ENCODE peak calls at places on chromosome 1, in four cellular contexts. Z is fibroblast of lung, N is Karpas-422, X is kidney. E is an unnamed sample.

GRCh38 chr1:154871374-154871773 is 1.3 kb upstream of the KCNN3 start:
- DNase-seq in Z (no peak), N (no peak), X (peak), E (no peak)

GRCh38 chr1:205505076-205505729 is 734 bp downstream of the CDK18 start:
- DNase-seq in Z (no peak), N (no peak), X (peak), E (peak)

GRCh38 chr1:202154766-202155477 is 5.5 kb downstream of the PTPN7 start:
- DNase-seq in Z (peak), N (peak), X (no peak), E (peak)

GRCh38 chr1:1116701-1117468 is 996 bp upstream of the C1orf159 start:
- DNase-seq in Z (peak), N (peak), X (peak), E (peak)

GRCh38 chr1:179366093-179366800 is 476 bp downstream of the AXDND1 start:
- DNase-seq in Z (peak), N (peak), X (no peak), E (no peak)

GRCh38 chr1:154860154-154860870 is 9.8 kb downstream of the KCNN3 start:
- DNase-seq in Z (no peak), N (peak), X (no peak), E (no peak)

GRCh38 chr1:44786138-44786840 is 1.7 kb downstream of the BEST4 start:
- DNase-seq in Z (peak), N (peak), X (peak), E (peak)

GRCh38 chr1:10910490-10911273 is 101.8 kb upstream of the TARDBP start:
- DNase-seq in Z (no peak), N (no peak), X (peak), E (no peak)

GRCh38 chr1:55375617-55376258 is 160.6 kb upstream of the USP24 start:
- DNase-seq in Z (peak), N (peak), X (no peak), E (peak)

GRCh38 chr1:91548382-91549040 is 47.9 kb downstream of the CDC7 start:
- DNase-seq in Z (no peak), N (no peak), X (no peak), E (no peak)
- H3K27ac ChIP-seq in Z (no peak), N (no peak), X (no peak), E (no peak)

GRCh38 chr1:162422662-162423375 is 10.9 kb upstream of the SH2D1B start:
- DNase-seq in Z (no peak), N (peak), X (no peak), E (no peak)

GRCh38 chr1:162416909-162417308 is 5.0 kb upstream of the SH2D1B start:
- DNase-seq in Z (no peak), N (no peak), X (no peak), E (no peak)

GRCh38 chr1:162417650-162418049 is 5.7 kb upstream of the SH2D1B start:
- DNase-seq in Z (no peak), N (no peak), X (no peak), E (no peak)

GRCh38 chr1:162421258-162422194 is 9.6 kb upstream of the SH2D1B start:
- DNase-seq in Z (no peak), N (no peak), X (no peak), E (peak)

DNA sequence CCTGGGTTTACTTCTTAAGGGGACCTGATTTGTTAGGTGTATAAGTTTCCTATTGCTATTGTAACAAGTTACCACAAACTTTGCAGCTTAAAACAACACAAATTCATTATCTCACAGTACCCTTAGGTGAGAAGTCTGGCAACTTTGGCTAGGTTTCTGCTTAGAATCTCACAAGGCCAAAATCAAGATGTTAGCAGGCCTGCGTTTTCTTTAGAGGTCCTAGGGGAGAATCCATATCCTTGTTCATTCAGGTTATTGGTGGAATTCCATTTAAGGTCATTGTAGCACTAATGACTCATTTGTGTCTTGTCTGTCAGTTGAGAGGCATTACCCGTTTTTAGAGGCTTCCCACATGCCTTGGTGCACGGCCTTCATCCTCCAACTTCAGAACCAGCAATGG is 8.2 kb upstream of the SH2D1B start:
- DNase-seq in Z (no peak), N (no peak), X (no peak), E (no peak)
- H3K9ac ChIP-seq in Z (no peak), N (no peak), X (no peak), E (peak)

DNA sequence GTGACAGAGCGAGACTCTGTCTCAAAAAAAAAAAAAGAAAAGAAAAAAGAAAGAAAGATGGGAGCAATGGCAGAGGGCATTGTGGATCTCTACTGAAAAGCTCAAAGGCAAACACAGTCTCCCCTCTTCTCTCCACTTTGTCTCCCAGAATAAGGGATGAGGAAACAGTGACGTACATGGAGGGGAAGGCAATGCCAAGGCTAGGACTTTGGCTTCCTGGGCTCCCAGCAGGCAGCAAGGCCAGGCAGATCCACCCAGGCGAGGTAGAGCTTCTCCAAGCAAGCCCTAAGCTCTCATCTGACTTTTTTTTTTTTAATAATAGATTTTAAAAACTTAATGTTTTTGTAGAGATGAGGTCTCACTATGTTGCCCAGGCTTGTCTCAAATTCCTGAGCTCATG is 4.6 kb downstream of the ARHGEF2 start:
- DNase-seq in Z (no peak), N (no peak), X (no peak), E (no peak)
- H3K4me3 ChIP-seq in Z (no peak), N (no peak), X (no peak), E (no peak)

GRCh38 chr1:9456833-9457232 is 82.4 kb upstream of the SLC25A33 start:
- DNase-seq in Z (no peak), N (no peak), X (no peak), E (no peak)
- H3K27ac ChIP-seq in Z (no peak), N (no peak), X (no peak), E (no peak)

DNA sequence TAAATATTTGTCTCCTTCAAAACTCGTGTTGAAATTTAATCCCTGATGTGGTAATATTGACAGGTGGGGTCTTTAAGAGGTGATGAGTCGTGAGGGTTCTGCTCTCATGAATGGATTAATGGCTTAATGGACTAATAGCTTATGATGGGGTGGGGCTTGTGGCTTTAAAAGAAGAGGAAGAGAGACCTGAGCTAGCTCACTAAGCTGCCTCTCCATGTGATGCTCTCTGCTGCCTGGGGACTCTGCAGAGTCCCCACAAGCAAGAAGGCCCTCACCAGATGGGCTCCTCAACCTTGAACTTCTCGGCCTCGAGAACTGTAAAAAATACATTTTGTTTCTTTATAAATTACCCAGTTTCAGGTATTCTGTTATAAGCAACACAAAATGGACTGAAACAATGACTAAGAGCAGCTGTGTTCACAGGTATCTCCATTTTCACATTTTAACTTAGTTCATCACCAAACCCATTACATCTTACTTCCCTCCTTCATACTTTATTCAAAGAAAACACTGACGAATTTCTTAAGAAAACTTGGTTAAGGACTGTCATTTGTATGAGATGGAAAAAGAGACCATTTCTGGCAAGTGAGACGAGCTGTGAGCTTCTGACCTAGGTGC is 12.1 kb upstream of the AIM2 start:
- DNase-seq in Z (no peak), N (no peak), X (no peak), E (no peak)
- H3K9ac ChIP-seq in Z (no peak), N (no peak), X (no peak), E (no peak)

GRCh38 chr1:3696689-3697088 is 44.4 kb downstream of the TP73 start:
- DNase-seq in Z (no peak), N (no peak), X (no peak), E (no peak)

GRCh38 chr1:3697104-3697503 is 44.8 kb downstream of the TP73 start:
- DNase-seq in Z (no peak), N (no peak), X (no peak), E (no peak)

GRCh38 chr1:3693321-3693720 is 41.0 kb downstream of the TP73 start:
- DNase-seq in Z (no peak), N (no peak), X (no peak), E (no peak)

GRCh38 chr1:3697810-3698209 is 45.5 kb downstream of the TP73 start:
- DNase-seq in Z (no peak), N (no peak), X (no peak), E (peak)

DNA sequence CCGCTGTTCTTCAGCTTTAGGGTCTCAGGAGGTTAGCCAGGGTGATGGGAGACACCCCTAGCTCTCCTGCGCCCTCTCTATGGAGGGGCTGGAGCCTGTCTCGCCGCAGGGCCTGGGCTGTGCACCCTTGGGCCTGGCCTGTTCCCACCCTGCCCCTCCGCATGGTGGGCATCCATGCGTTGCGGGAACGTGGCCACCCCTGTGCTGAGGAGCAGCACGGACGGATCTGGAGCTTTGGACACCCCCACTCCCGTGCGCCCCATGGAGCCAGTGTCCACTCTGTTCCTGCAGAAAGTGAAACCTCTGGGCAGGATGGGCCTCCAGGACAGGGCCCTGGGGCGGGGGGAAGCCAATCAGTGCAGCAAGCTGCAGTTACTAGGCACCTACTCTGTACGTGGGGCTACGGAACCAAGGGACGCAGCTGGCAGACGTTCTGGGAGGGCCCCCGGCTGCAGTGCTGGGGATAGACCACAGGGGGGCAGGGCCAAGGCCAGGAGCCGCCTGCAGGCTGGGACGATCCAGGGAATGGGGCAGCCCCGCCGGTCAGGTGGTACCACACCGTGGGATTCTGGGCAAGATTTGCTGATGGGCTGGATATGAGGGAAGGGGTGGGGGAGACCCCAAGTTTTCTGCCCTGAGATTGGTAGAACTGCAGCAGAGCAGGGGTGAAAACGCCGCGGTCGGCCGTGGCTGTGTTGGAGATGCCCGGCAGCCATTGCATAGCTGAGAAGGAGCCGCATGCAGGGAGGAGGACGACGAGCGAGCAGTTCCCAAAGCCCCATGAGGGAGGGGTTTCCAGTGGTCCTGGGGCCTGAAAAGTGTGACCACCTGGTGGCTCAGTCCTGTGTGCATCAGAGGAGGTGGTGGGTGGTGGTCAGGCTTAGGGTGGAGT is 43.3 kb downstream of the TP73 start:
- DNase-seq in Z (peak), N (peak), X (no peak), E (no peak)
- H3K4me3 ChIP-seq in Z (no peak), N (no peak), X (no peak), E (no peak)

DNA sequence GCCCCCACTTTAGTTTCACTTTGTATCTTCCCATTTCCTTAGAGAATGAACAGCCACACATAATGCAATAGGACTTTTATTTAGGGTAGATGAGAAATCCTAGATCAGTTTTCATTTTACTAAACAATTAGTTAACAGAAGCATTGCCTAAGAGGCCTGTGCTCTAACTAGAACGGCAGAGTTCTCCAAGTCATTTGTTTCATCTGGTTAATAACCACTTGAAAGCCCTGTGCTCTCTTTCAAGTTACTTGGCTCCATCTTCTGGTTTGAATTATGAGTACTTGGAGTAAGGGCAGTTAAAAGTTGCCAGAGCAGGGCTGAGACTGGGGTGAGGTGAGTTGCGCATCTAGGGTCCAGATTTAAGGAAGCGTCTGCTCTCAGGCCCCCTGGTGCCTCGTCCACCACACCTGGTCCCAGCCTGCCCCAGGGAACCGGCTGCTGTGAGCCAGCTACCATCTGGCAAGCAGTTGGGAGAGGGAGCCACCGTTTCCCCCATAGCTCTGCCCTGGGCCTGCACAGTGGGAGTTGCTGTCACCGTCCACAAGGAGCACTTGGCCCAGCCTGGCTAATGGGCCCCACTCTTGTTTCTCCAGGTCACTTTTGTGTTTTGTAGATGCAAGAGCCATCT is 18.1 kb upstream of the SLC44A3 start:
- DNase-seq in Z (peak), N (peak), X (peak), E (peak)
- H3K27ac ChIP-seq in Z (peak), N (no peak), X (peak), E (peak)

GRCh38 chr1:94043738-94044289 is 77.1 kb downstream of the ABCA4 start:
- DNase-seq in Z (no peak), N (no peak), X (no peak), E (no peak)
- H3K9ac ChIP-seq in Z (no peak), N (no peak), X (no peak), E (no peak)

E was measured in colonic mucosa.